ENCODE peak calls at places on chromosomes 1 and 21, in six cellular contexts. One of them, this sample, is unnamed.

GRCh38 chr1:100130552-100131077 is 2.1 kb downstream of the SASS6 start:
- DNase-seq in lower lobe of right lung: no peak
- DNase-seq in A549: no peak
- DNase-seq in suprapubic skin: no peak
- DNase-seq in AG04450: no peak
- DNase-seq in breast epithelium: no peak
- DNase-seq in this sample: no peak

GRCh38 chr1:71638081-71638766 is 557.4 kb upstream of the ZRANB2 start:
- DNase-seq in lower lobe of right lung: no peak
- DNase-seq in A549: no peak
- DNase-seq in suprapubic skin: no peak
- DNase-seq in AG04450: peak
- DNase-seq in breast epithelium: no peak
- DNase-seq in this sample: no peak

GRCh38 chr1:161200421-161200991 is 1.7 kb upstream of the ADAMTS4 start:
- DNase-seq in lower lobe of right lung: no peak
- DNase-seq in A549: no peak
- DNase-seq in suprapubic skin: no peak
- DNase-seq in AG04450: no peak
- DNase-seq in breast epithelium: no peak
- DNase-seq in this sample: no peak

GRCh38 chr1:11571906-11572616 is 82.2 kb downstream of the FBXO2 start:
- DNase-seq in lower lobe of right lung: no peak
- DNase-seq in A549: no peak
- DNase-seq in suprapubic skin: no peak
- DNase-seq in AG04450: no peak
- DNase-seq in breast epithelium: no peak
- DNase-seq in this sample: no peak

GRCh38 chr1:156126701-156127534 is 12.4 kb downstream of the LMNA start:
- DNase-seq in lower lobe of right lung: peak
- DNase-seq in A549: peak
- DNase-seq in suprapubic skin: no peak
- DNase-seq in AG04450: peak
- DNase-seq in breast epithelium: peak
- DNase-seq in this sample: no peak

GRCh38 chr1:7670334-7671145 is 100.6 kb upstream of the VAMP3 start:
- DNase-seq in lower lobe of right lung: no peak
- DNase-seq in A549: no peak
- DNase-seq in suprapubic skin: no peak
- DNase-seq in AG04450: no peak
- DNase-seq in breast epithelium: no peak
- DNase-seq in this sample: no peak

GRCh38 chr1:36396359-36396758 is 1.3 kb downstream of the LSM10 start:
- DNase-seq in lower lobe of right lung: no peak
- DNase-seq in A549: no peak
- DNase-seq in suprapubic skin: no peak
- DNase-seq in AG04450: no peak
- DNase-seq in breast epithelium: no peak
- DNase-seq in this sample: no peak

GRCh38 chr1:29236993-29237905 is 927 bp downstream of the PTPRU start:
- DNase-seq in lower lobe of right lung: peak
- DNase-seq in A549: peak
- DNase-seq in suprapubic skin: no peak
- DNase-seq in AG04450: no peak
- DNase-seq in breast epithelium: peak
- DNase-seq in this sample: no peak

GRCh38 chr1:153985341-153985912 is 712 bp downstream of the RAB13 start:
- DNase-seq in lower lobe of right lung: no peak
- DNase-seq in A549: no peak
- DNase-seq in suprapubic skin: peak
- DNase-seq in AG04450: no peak
- DNase-seq in breast epithelium: no peak
- DNase-seq in this sample: no peak

GRCh38 chr21:27476696-27477095 is 509.8 kb upstream of the ADAMTS5 start:
- DNase-seq in lower lobe of right lung: no peak
- DNase-seq in A549: no peak
- DNase-seq in suprapubic skin: no peak
- DNase-seq in AG04450: peak
- DNase-seq in breast epithelium: no peak
- DNase-seq in this sample: no peak

GRCh38 chr1:1629430-1630190 is 2.4 kb upstream of the MMP23B start:
- DNase-seq in lower lobe of right lung: peak
- DNase-seq in A549: no peak
- DNase-seq in suprapubic skin: no peak
- DNase-seq in AG04450: no peak
- DNase-seq in breast epithelium: no peak
- DNase-seq in this sample: no peak

GRCh38 chr1:15848929-15849774 is 1.6 kb downstream of the SPEN start:
- DNase-seq in lower lobe of right lung: peak
- DNase-seq in A549: peak
- DNase-seq in suprapubic skin: peak
- DNase-seq in AG04450: no peak
- DNase-seq in breast epithelium: peak
- DNase-seq in this sample: peak

GRCh38 chr1:6426321-6426971 is 1.9 kb downstream of the ESPN start:
- DNase-seq in lower lobe of right lung: no peak
- DNase-seq in A549: no peak
- DNase-seq in suprapubic skin: no peak
- DNase-seq in AG04450: no peak
- DNase-seq in breast epithelium: no peak
- DNase-seq in this sample: no peak

GRCh38 chr1:220843481-220844011 is 35.7 kb upstream of the HLX start:
- DNase-seq in lower lobe of right lung: no peak
- DNase-seq in A549: no peak
- DNase-seq in suprapubic skin: no peak
- DNase-seq in AG04450: no peak
- DNase-seq in breast epithelium: no peak
- DNase-seq in this sample: no peak

GRCh38 chr1:58927722-58928085 is 143.9 kb upstream of the JUN start:
- DNase-seq in lower lobe of right lung: no peak
- DNase-seq in A549: no peak
- DNase-seq in suprapubic skin: no peak
- DNase-seq in AG04450: no peak
- DNase-seq in breast epithelium: no peak
- DNase-seq in this sample: no peak

GRCh38 chr1:17572264-17572985 is 32.9 kb downstream of the ARHGEF10L start:
- DNase-seq in lower lobe of right lung: no peak
- DNase-seq in A549: no peak
- DNase-seq in suprapubic skin: no peak
- DNase-seq in AG04450: no peak
- DNase-seq in breast epithelium: no peak
- DNase-seq in this sample: no peak

GRCh38 chr1:93908394-93909145 is 660 bp downstream of the GCLM start:
- DNase-seq in lower lobe of right lung: peak
- DNase-seq in A549: peak
- DNase-seq in suprapubic skin: peak
- DNase-seq in AG04450: no peak
- DNase-seq in breast epithelium: peak
- DNase-seq in this sample: peak

GRCh38 chr1:226964068-226964425 is 24.0 kb downstream of the COQ8A start:
- DNase-seq in lower lobe of right lung: no peak
- DNase-seq in A549: no peak
- DNase-seq in suprapubic skin: no peak
- DNase-seq in AG04450: no peak
- DNase-seq in breast epithelium: no peak
- DNase-seq in this sample: no peak

GRCh38 chr1:206502403-206502802 is 4.9 kb upstream of the RASSF5 start:
- DNase-seq in lower lobe of right lung: no peak
- DNase-seq in A549: no peak
- DNase-seq in suprapubic skin: no peak
- DNase-seq in AG04450: no peak
- DNase-seq in breast epithelium: no peak
- DNase-seq in this sample: no peak

GRCh38 chr1:222892137-222892763 is 77.4 kb downstream of the DISP1 start:
- DNase-seq in lower lobe of right lung: no peak
- DNase-seq in A549: no peak
- DNase-seq in suprapubic skin: no peak
- DNase-seq in AG04450: no peak
- DNase-seq in breast epithelium: no peak
- DNase-seq in this sample: no peak

GRCh38 chr1:91440845-91441244 is 36.2 kb upstream of the HFM1 start:
- DNase-seq in lower lobe of right lung: no peak
- DNase-seq in A549: no peak
- DNase-seq in suprapubic skin: no peak
- DNase-seq in AG04450: no peak
- DNase-seq in breast epithelium: no peak
- DNase-seq in this sample: peak

GRCh38 chr1:19178734-19179398 is 31.2 kb downstream of the UBR4 start:
- DNase-seq in lower lobe of right lung: no peak
- DNase-seq in A549: no peak
- DNase-seq in suprapubic skin: no peak
- DNase-seq in AG04450: no peak
- DNase-seq in breast epithelium: no peak
- DNase-seq in this sample: no peak

GRCh38 chr1:222919478-222919865 is 104.6 kb downstream of the DISP1 start:
- DNase-seq in lower lobe of right lung: no peak
- DNase-seq in A549: no peak
- DNase-seq in suprapubic skin: no peak
- DNase-seq in AG04450: peak
- DNase-seq in breast epithelium: no peak
- DNase-seq in this sample: no peak

GRCh38 chr1:88089961-88090360 is 594.1 kb upstream of the PKN2 start:
- DNase-seq in lower lobe of right lung: no peak
- DNase-seq in A549: no peak
- DNase-seq in suprapubic skin: no peak
- DNase-seq in AG04450: no peak
- DNase-seq in breast epithelium: no peak
- DNase-seq in this sample: no peak

GRCh38 chr1:229203030-229203751 is 67.7 kb upstream of the RAB4A start:
- DNase-seq in lower lobe of right lung: no peak
- DNase-seq in A549: peak
- DNase-seq in suprapubic skin: no peak
- DNase-seq in AG04450: no peak
- DNase-seq in breast epithelium: no peak
- DNase-seq in this sample: peak

GRCh38 chr1:97123717-97124446 is 402.3 kb downstream of the PTBP2 start:
- DNase-seq in lower lobe of right lung: no peak
- DNase-seq in A549: no peak
- DNase-seq in suprapubic skin: no peak
- DNase-seq in AG04450: no peak
- DNase-seq in breast epithelium: no peak
- DNase-seq in this sample: no peak

GRCh38 chr1:97120821-97121220 is 399.2 kb downstream of the PTBP2 start:
- DNase-seq in lower lobe of right lung: no peak
- DNase-seq in A549: no peak
- DNase-seq in suprapubic skin: no peak
- DNase-seq in AG04450: no peak
- DNase-seq in breast epithelium: no peak
- DNase-seq in this sample: no peak

GRCh38 chr1:97119775-97120174 is 398.2 kb downstream of the PTBP2 start:
- DNase-seq in lower lobe of right lung: no peak
- DNase-seq in A549: no peak
- DNase-seq in suprapubic skin: no peak
- DNase-seq in AG04450: no peak
- DNase-seq in breast epithelium: no peak
- DNase-seq in this sample: no peak

GRCh38 chr1:97114842-97115241 is 393.3 kb downstream of the PTBP2 start:
- DNase-seq in lower lobe of right lung: no peak
- DNase-seq in A549: no peak
- DNase-seq in suprapubic skin: no peak
- DNase-seq in AG04450: no peak
- DNase-seq in breast epithelium: no peak
- DNase-seq in this sample: no peak

DNA sequence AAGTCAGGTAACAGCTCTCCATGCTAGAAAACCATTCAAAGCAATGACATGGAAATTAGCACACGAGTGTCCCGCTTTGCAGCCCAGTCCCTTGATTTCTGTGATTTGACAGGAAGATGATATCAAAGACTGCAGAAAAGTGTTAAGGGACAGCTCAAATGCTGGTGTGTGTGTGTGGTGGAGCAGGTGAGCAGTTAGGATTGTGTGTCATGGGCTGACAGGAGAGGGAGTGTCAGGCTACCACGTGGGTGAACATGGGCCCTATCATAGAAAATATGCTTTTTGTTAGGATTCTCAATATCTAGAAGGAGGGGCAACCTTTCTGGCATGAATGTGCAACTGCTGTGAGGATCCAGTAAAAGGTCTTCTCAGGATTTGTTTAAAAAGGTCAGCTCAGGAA is 397.7 kb downstream of the PTBP2 start:
- DNase-seq in lower lobe of right lung: no peak
- DNase-seq in A549: no peak
- DNase-seq in suprapubic skin: no peak
- DNase-seq in AG04450: no peak
- DNase-seq in breast epithelium: no peak
- DNase-seq in this sample: no peak
- TF ChIP-seq CTCF in lower lobe of right lung: no peak
- TF ChIP-seq CTCF in A549: no peak
- TF ChIP-seq CTCF in suprapubic skin: no peak
- TF ChIP-seq CTCF in AG04450: no peak
- TF ChIP-seq CTCF in breast epithelium: no peak
- TF ChIP-seq CTCF in this sample: no peak

DNA sequence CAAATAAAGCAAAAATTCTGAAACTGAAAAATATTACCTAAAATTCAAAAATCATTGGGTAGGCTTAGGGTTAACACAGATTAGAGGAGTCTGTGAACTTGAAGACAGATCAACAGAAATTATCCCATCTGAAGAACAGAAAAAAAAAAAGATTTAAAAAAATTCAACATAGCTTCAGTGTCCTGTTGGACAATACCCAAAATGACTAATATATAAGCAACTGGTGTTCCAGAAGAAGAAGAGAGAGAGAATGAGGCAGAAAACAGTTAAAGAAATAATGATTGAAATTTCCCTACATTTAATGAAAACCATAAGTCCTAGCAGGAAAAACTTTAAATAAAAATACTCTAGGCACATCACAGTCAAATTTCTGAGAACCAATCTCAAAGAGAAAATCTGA is 31.5 kb downstream of the TMCO1 start:
- DNase-seq in lower lobe of right lung: no peak
- DNase-seq in A549: no peak
- DNase-seq in suprapubic skin: no peak
- DNase-seq in AG04450: no peak
- DNase-seq in breast epithelium: no peak
- DNase-seq in this sample: no peak
- H3K27ac ChIP-seq in lower lobe of right lung: no peak
- H3K27ac ChIP-seq in A549: no peak
- H3K27ac ChIP-seq in suprapubic skin: no peak
- H3K27ac ChIP-seq in AG04450: no peak
- H3K27ac ChIP-seq in breast epithelium: no peak
- H3K27ac ChIP-seq in this sample: no peak

DNA sequence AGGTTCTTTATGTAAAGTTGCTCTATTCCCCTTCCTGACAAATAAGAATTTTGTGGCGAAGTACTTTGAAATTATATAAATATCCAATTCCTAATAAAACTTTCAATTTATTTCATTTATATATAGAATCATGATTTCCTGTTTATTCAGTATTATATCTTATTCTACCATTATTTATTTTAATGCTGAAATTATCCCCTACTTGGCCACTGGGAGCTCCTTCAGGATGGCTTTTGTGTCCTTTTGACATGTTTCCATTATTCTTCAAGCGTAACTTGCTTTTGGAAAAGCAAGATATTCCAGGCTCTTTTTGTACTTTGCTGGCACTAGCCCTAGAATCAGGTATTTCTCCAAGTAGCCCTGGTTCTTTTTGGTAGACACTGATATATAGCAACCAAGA is 67.2 kb upstream of the CACYBP start:
- DNase-seq in lower lobe of right lung: no peak
- DNase-seq in A549: no peak
- DNase-seq in suprapubic skin: no peak
- DNase-seq in AG04450: no peak
- DNase-seq in breast epithelium: no peak
- DNase-seq in this sample: no peak
- TF ChIP-seq CTCF in lower lobe of right lung: no peak
- TF ChIP-seq CTCF in A549: no peak
- TF ChIP-seq CTCF in suprapubic skin: no peak
- TF ChIP-seq CTCF in AG04450: peak
- TF ChIP-seq CTCF in breast epithelium: no peak
- TF ChIP-seq CTCF in this sample: no peak

GRCh38 chr1:2966940-2967725 is 54.1 kb upstream of the ACTRT2 start:
- DNase-seq in lower lobe of right lung: no peak
- DNase-seq in A549: no peak
- DNase-seq in suprapubic skin: no peak
- DNase-seq in AG04450: no peak
- DNase-seq in breast epithelium: no peak
- DNase-seq in this sample: no peak
- H3K27ac ChIP-seq in lower lobe of right lung: no peak
- H3K27ac ChIP-seq in A549: no peak
- H3K27ac ChIP-seq in suprapubic skin: no peak
- H3K27ac ChIP-seq in AG04450: no peak
- H3K27ac ChIP-seq in breast epithelium: no peak
- H3K27ac ChIP-seq in this sample: no peak

This sample was measured in RWPE1.